ENCODE peak calls at places on chromosome 20, in four cellular contexts. R is GM12878, Q is K562, Y is GM12891. X is an unnamed sample.

GRCh38 chr20:59667131-59667530 is 62.8 kb downstream of the PHACTR3 start:
- DNase-seq in R (no peak), Q (no peak), Y (no peak), X (no peak)

GRCh38 chr20:23024701-23025100 is 10.4 kb upstream of the SSTR4 start:
- DNase-seq in R (no peak), Q (no peak), Y (no peak), X (no peak)

GRCh38 chr20:56453347-56453746 is 15.1 kb upstream of the RTF2 start:
- DNase-seq in R (no peak), Q (no peak), Y (no peak), X (no peak)

GRCh38 chr20:22575087-22575721 is 9.2 kb downstream of the FOXA2 start:
- DNase-seq in R (no peak), Q (no peak), Y (no peak), X (no peak)

GRCh38 chr20:33668791-33669155 is 2.0 kb downstream of the ACTL10 start:
- DNase-seq in R (no peak), Q (no peak), Y (no peak), X (no peak)

GRCh38 chr20:47765715-47766594 is 19.3 kb downstream of the SULF2 start:
- DNase-seq in R (no peak), Q (no peak), Y (no peak), X (no peak)

GRCh38 chr20:8527998-8528397 is 395.9 kb downstream of the PLCB1 start:
- DNase-seq in R (peak), Q (no peak), Y (no peak), X (no peak)

GRCh38 chr20:50329981-50330503 is 139.4 kb downstream of the CEBPB start:
- DNase-seq in R (no peak), Q (no peak), Y (no peak), X (no peak)

GRCh38 chr20:44618318-44618731 is 33.2 kb downstream of the ADA start:
- DNase-seq in R (no peak), Q (no peak), Y (no peak), X (no peak)

GRCh38 chr20:38726849-38727601 is 2.7 kb downstream of the SLC32A1 start:
- DNase-seq in R (no peak), Q (peak), Y (peak), X (no peak)

GRCh38 chr20:13771853-13772453 is 12.8 kb downstream of the ESF1 start:
- DNase-seq in R (no peak), Q (no peak), Y (no peak), X (no peak)

GRCh38 chr20:61919675-61920365 is 145.9 kb downstream of the TAF4 start:
- DNase-seq in R (no peak), Q (no peak), Y (no peak), X (no peak)

GRCh38 chr20:37383229-37383989 is 37.5 kb downstream of the SRC start:
- DNase-seq in R (no peak), Q (no peak), Y (no peak), X (no peak)

GRCh38 chr20:43681991-43682410 is 15.1 kb downstream of the MYBL2 start:
- DNase-seq in R (peak), Q (no peak), Y (peak), X (no peak)

GRCh38 chr20:6127825-6128224 is 5.0 kb upstream of the FERMT1 start:
- DNase-seq in R (no peak), Q (no peak), Y (no peak), X (no peak)

GRCh38 chr20:48332555-48332954 is 495.2 kb downstream of the PREX1 start:
- DNase-seq in R (no peak), Q (no peak), Y (no peak), X (no peak)

GRCh38 chr20:49636447-49636846 is 68.5 kb upstream of the PTGIS start:
- DNase-seq in R (no peak), Q (no peak), Y (no peak), X (peak)

GRCh38 chr20:62066983-62067433 is 1.3 kb upstream of the TAF4 start:
- DNase-seq in R (peak), Q (peak), Y (no peak), X (no peak)

GRCh38 chr20:48633620-48634257 is 194.1 kb downstream of the PREX1 start:
- DNase-seq in R (no peak), Q (no peak), Y (no peak), X (no peak)

GRCh38 chr20:33305591-33306057 is 22.6 kb downstream of the BPIFB1 start:
- DNase-seq in R (no peak), Q (no peak), Y (no peak), X (no peak)

GRCh38 chr20:527571-527886 is 16.1 kb downstream of the CSNK2A1 start:
- DNase-seq in R (no peak), Q (no peak), Y (no peak), X (no peak)

GRCh38 chr20:531608-532007 is 12.0 kb downstream of the CSNK2A1 start:
- DNase-seq in R (no peak), Q (no peak), Y (no peak), X (no peak)

GRCh38 chr20:532530-532929 is 11.1 kb downstream of the CSNK2A1 start:
- DNase-seq in R (no peak), Q (no peak), Y (no peak), X (no peak)

GRCh38 chr20:528923-529594 is 14.5 kb downstream of the CSNK2A1 start:
- DNase-seq in R (no peak), Q (no peak), Y (no peak), X (no peak)
- TF ChIP-seq SPI1 in R (no peak), Q (no peak), Y (no peak), X (no peak)

DNA sequence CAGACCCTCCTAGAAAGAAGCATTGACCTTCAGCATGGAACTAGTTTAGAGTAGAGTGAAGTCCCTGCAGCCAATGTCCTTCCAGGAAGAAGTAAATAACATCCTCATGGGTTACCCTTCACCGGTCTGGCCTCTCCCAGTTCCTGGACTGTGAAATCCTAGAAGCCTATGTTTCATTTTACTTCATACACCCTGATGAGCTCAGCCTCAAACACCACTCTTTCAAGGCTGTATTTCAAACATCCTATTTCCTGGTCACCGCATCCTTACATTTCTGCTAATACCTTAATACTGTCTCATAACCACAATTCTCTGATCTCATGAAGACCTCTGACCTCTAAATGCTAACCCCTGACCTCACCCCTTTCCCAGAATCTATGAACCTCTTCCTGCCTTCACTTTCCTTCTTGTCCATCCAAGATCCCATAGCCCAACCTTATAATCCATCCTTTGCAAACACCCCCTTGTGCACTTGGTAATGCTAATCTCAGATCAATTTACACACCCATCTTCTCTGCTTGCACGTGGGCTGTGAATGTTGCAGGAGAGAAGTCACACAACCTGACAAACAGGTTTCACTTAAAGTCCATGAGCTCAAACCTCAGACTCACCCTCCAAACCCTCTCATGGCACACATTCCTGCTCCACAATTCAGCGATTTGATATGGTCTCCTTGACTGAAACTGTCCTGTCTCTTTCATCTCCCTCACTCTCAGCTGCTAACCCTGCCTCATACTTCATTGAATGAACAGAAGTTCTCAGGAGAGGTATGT is 30.2 kb downstream of the SLC2A10 start:
- DNase-seq in R (no peak), Q (no peak), Y (no peak), X (no peak)
- TF ChIP-seq SPI1 in R (no peak), Q (no peak), Y (no peak), X (no peak)

DNA sequence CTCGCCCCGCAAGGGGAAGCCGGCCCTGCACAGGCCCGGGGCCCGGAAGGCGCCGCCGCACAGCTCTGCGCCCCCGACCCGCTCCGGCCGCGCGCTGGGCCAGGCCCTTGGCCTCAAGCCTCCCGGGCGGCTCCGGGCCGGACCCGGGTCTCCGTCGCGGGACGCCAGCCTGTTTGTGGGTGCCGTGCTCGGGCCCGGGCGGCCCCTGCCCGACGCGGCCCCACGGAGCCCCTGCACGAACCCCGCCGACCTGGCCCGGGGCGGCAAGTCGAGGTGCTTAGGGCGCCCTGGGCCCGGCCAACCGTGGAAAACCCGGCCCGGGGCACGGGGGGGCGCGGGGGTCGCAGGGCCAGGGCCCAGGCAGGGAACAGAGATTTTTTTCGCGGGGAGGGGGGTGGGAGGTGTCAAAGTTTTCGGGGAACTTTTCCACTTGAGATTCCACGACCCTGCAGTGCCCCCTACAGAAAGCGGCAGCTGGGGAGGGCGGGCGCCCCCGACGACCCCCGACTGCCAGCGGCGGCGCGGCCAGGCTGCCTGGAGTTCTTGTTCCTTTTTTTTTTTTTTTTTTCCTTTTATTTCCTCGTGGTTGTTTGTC is 805 bp upstream of the STX16 start:
- DNase-seq in R (no peak), Q (peak), Y (peak), X (no peak)
- TF ChIP-seq SPI1 in R (no peak), Q (no peak), Y (no peak), X (no peak)

DNA sequence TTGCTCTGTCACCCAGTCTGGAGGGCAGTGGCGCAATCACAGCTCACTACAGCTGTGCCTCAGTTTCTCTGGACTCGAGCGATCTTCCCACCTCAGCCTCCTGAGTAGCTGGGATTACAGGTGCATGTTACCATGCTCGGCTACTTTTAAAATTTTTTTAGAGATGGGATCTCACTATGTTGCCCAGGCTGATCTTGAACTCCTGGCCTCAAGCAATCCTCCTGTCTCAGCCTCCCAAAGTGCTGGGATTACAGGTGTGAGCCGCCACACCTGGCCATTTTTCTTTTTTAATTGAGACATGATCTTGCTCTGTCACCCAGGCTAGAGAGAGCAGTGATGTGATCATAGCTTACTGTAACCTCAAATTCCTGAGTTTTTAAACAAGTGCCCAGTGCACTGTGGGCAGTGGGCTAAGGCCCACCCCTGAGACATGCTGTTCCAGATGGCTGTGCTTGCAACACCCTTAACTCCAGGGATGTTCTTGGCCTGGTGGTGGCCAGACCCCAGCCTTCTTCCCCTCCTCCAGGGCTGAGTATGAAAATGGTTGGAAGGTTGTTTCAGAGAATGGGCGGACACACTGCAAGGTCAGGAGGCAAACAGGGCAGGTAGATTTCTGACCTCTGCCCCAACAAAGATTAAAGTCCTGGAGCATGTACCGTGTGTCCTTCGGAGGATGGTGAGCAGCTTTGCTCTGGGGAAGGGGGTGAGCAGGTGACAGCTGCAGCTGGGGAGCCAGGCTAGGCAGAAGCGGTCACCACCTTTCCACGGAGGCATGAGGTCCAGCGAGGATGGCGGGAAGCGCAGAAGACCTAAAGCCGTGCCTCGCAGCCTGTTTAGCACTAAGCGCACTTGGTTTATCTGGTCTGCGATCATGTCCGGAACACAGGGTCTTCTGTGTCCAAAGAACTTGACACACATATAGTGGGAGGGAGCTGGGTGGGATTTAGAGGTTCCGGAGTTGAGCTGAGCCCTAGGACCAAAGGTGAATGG is 1.4 kb upstream of the FAM83C start:
- DNase-seq in R (no peak), Q (no peak), Y (no peak), X (no peak)
- TF ChIP-seq SPI1 in R (no peak), Q (no peak), Y (no peak), X (no peak)

GRCh38 chr20:17650301-17650761 is 31.7 kb downstream of the RRBP1 start:
- DNase-seq in R (no peak), Q (no peak), Y (no peak), X (peak)
- TF ChIP-seq SPI1 in R (no peak), Q (no peak), Y (no peak), X (no peak)

GRCh38 chr20:54123587-54124180 is 50.1 kb downstream of the CYP24A1 start:
- DNase-seq in R (no peak), Q (no peak), Y (no peak), X (no peak)
- TF ChIP-seq SPI1 in R (no peak), Q (no peak), Y (no peak), X (no peak)

DNA sequence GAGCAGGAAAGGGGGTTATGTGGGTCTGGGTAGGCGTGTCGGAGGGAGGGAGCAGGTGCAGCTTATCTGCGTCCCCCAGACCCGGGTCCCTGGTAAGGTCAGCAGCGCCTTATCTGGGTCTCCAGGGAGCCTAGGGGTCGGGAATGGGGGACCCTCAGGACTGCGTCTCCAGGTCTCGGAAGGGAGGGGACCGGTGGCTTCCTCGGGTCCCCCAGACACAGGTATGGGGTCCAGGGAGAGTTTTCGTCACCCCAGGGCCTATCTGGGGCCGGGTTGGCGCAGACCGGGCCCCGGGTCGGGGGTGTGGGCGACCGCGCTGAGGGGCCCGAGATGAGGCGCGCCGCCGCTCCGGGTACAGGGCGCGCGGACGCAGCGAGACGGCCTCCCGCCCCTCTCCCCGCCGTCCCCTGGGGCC is 325 bp downstream of the PLAGL2 start:
- DNase-seq in R (no peak), Q (no peak), Y (no peak), X (peak)
- TF ChIP-seq SPI1 in R (no peak), Q (no peak), Y (no peak), X (no peak)

GRCh38 chr20:7379621-7380220 is 560.5 kb downstream of the HAO1 start:
- DNase-seq in R (no peak), Q (no peak), Y (no peak), X (no peak)
- TF ChIP-seq SPI1 in R (no peak), Q (no peak), Y (no peak), X (no peak)

DNA sequence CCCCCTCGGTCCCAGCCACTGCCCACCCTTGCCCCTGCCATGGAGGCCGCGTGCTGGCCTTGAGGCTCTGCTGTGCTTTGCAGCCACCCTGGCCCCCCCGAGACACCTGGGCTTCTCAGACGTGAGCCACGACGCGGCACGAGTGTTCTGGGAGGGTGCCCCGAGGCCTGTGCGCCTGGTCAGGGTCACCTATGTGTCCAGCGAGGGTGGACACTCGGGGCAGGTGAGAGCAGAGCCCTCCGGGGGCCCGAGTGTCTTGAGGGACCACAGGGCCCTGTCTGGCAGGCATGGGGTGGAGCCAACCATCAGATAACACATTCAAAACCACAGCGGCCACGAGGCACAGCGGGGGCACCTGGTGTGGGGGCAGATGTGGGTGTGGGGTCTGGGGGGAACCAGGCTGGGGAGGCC is 18.9 kb downstream of the COL20A1 start:
- DNase-seq in R (no peak), Q (no peak), Y (no peak), X (no peak)
- TF ChIP-seq SPI1 in R (no peak), Q (no peak), Y (no peak), X (no peak)

DNA sequence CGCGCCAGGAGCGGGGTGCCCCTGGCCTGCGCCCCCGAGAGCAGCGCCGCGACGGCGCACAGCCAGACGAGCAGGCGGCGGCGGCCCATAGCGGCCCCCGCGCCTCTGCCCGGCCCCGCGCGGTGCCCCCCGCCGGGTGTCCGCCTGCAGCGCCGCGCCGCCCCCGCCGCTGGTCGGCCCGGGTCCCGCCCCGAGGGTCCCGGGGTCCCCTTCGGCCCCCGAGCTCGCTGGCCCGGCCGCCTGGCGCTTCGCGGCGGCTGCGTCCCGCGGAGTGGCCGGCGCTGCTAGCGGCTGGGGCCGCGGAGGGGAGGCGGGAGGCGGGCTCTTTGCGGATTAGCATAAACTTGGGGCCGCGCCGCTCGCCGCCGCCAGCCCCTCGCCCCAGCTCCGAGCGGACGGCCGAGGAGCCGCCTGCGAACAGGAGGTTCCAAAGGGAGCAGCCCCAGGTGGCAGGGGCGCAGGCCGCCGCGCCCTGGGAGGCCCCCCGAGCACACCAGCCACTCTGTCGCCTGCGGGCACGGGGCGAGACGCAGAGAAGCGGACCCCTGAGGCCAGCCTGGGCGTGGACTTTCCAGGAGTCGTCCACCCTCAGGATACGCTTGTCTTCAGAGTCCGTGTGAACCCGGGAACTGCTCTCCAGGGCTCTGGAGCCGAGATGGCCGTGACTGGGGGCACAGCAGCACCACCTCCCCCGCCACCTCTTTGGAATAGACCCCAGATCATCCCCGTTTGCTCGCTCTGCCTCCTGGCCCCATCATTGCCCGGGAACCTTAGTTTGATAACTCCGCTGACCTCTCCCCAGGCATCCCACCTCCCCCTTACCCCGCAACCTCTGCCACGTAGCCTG is at the start of gene EMILIN3:
- DNase-seq in R (no peak), Q (no peak), Y (no peak), X (no peak)
- TF ChIP-seq SPI1 in R (no peak), Q (no peak), Y (no peak), X (no peak)